ENCODE peak calls at places on chromosomes 5 and 9, in six cellular contexts. One of them, this sample, is unnamed.

GRCh38 chr9:14251146-14252071 is 62.5 kb downstream of the NFIB start:
- DNase-seq in endothelial cell of umbilical vein: peak; percentile 73
- DNase-seq in A549: peak; percentile 25
- DNase-seq in K562: no peak
- DNase-seq in GM12878: peak; percentile 3
- DNase-seq in HepG2: peak; percentile 50
- DNase-seq in this sample: no peak

GRCh38 chr9:129718647-129719046 is 34.2 kb downstream of the PTGES start:
- DNase-seq in K562: no peak
- DNase-seq in GM12878: no peak
- DNase-seq in A549: no peak
- DNase-seq in endothelial cell of umbilical vein: no peak
- DNase-seq in HepG2: no peak
- DNase-seq in this sample: no peak

GRCh38 chr9:88748566-88749238 is 213.7 kb downstream of the NXNL2 start:
- DNase-seq in GM12878: no peak
- DNase-seq in HepG2: no peak
- DNase-seq in K562: no peak
- DNase-seq in A549: no peak
- DNase-seq in endothelial cell of umbilical vein: no peak
- DNase-seq in this sample: no peak

GRCh38 chr5:134965271-134965825 is 2.4 kb upstream of the CATSPER3 start:
- DNase-seq in K562: no peak
- DNase-seq in GM12878: no peak
- DNase-seq in A549: no peak
- DNase-seq in HepG2: peak; percentile 60
- DNase-seq in endothelial cell of umbilical vein: no peak
- DNase-seq in this sample: no peak

GRCh38 chr5:108149369-108149768 is 232.5 kb downstream of the FBXL17 start:
- DNase-seq in endothelial cell of umbilical vein: no peak
- DNase-seq in HepG2: no peak
- DNase-seq in K562: no peak
- DNase-seq in GM12878: no peak
- DNase-seq in A549: no peak
- DNase-seq in this sample: no peak

GRCh38 chr9:18189876-18190670 is 283.9 kb upstream of the ADAMTSL1 start:
- DNase-seq in endothelial cell of umbilical vein: no peak
- DNase-seq in A549: no peak
- DNase-seq in K562: no peak
- DNase-seq in HepG2: no peak
- DNase-seq in GM12878: no peak
- DNase-seq in this sample: no peak

GRCh38 chr5:74648835-74649286 is 8.3 kb upstream of the ENC1 start:
- DNase-seq in K562: peak; percentile 70
- DNase-seq in A549: peak; percentile 77
- DNase-seq in endothelial cell of umbilical vein: peak; percentile 69
- DNase-seq in HepG2: peak; percentile 62
- DNase-seq in GM12878: no peak
- DNase-seq in this sample: peak; percentile 74

GRCh38 chr5:72140711-72141110 is 33.4 kb downstream of the MAP1B start:
- DNase-seq in GM12878: no peak
- DNase-seq in K562: no peak
- DNase-seq in A549: no peak
- DNase-seq in HepG2: no peak
- DNase-seq in endothelial cell of umbilical vein: no peak
- DNase-seq in this sample: no peak

GRCh38 chr9:74336161-74336560 is 161.0 kb upstream of the RORB start:
- DNase-seq in GM12878: no peak
- DNase-seq in HepG2: no peak
- DNase-seq in K562: no peak
- DNase-seq in endothelial cell of umbilical vein: no peak
- DNase-seq in A549: no peak
- DNase-seq in this sample: no peak

GRCh38 chr9:136170291-136170901 is 34.5 kb downstream of the LHX3 start:
- DNase-seq in K562: peak; percentile 61
- DNase-seq in HepG2: no peak
- DNase-seq in GM12878: no peak
- DNase-seq in A549: peak; percentile 61
- DNase-seq in endothelial cell of umbilical vein: no peak
- DNase-seq in this sample: peak; percentile 45

DNA sequence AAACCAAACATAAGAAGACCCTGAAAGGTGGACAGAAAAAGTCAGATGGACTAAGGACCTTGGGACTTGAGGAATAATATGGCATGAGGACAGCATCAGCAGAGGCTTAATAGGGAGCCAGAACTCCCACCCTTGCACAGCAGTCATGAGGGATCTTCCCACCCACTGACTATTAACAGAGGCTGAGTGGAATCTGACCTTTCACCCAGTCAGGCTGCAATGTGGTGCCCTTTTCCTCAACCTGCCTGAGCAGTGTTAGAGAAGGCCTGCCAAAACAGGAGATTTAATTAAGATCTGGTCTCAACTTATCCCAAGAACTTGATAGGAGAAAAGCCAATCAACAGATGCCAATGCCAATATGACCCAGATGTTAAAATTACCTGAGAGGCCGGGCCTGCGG is 481.9 kb downstream of the KDM4C start:
- DNase-seq in GM12878: no peak
- DNase-seq in HepG2: no peak
- DNase-seq in K562: no peak
- DNase-seq in A549: no peak
- DNase-seq in endothelial cell of umbilical vein: no peak
- DNase-seq in this sample: no peak
- TF ChIP-seq MYC in GM12878: no peak
- TF ChIP-seq MYC in HepG2: no peak
- TF ChIP-seq MYC in K562: no peak
- TF ChIP-seq MYC in A549: no peak
- TF ChIP-seq MYC in endothelial cell of umbilical vein: no peak
- TF ChIP-seq MYC in this sample: no peak

DNA sequence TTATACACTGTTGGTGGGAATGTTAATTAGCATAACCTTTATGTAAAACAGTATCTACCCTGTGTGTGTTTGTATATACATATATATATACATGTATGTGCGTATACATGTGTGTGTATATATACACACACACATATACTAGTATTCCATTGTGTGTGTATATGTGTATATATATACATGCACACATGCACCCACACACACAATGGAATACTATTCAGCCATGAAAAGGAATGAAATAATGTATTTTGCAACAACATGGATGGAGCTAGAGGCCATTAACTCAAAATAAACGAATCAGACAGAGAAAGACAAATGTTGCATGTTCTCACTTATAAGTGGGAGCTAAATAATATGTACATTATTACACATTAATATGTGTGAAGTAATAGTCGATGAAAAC is 17.6 kb upstream of the SAP30L start:
- DNase-seq in A549: no peak
- DNase-seq in GM12878: no peak
- DNase-seq in K562: no peak
- DNase-seq in endothelial cell of umbilical vein: no peak
- DNase-seq in HepG2: no peak
- DNase-seq in this sample: no peak
- TF ChIP-seq MAX in A549: no peak
- TF ChIP-seq MAX in GM12878: no peak
- TF ChIP-seq MAX in K562: no peak
- TF ChIP-seq MAX in endothelial cell of umbilical vein: no peak
- TF ChIP-seq MAX in HepG2: no peak
- TF ChIP-seq MAX in this sample: no peak

GRCh38 chr5:31825775-31826068 is 186.8 kb downstream of the PDZD2 start:
- DNase-seq in GM12878: peak; percentile 8
- DNase-seq in endothelial cell of umbilical vein: no peak
- DNase-seq in HepG2: no peak
- DNase-seq in K562: no peak
- DNase-seq in A549: no peak
- DNase-seq in this sample: no peak
- TF ChIP-seq CTCF in GM12878: no peak
- TF ChIP-seq CTCF in endothelial cell of umbilical vein: no peak
- TF ChIP-seq CTCF in HepG2: no peak
- TF ChIP-seq CTCF in K562: no peak
- TF ChIP-seq CTCF in A549: no peak
- TF ChIP-seq CTCF in this sample: no peak

GRCh38 chr5:1155191-1156032 is 43.5 kb upstream of the SLC12A7 start:
- DNase-seq in A549: no peak
- DNase-seq in K562: no peak
- DNase-seq in HepG2: no peak
- DNase-seq in GM12878: no peak
- DNase-seq in endothelial cell of umbilical vein: no peak
- DNase-seq in this sample: no peak
- TF ChIP-seq MYC in A549: no peak
- TF ChIP-seq MYC in K562: no peak
- TF ChIP-seq MYC in HepG2: no peak
- TF ChIP-seq MYC in GM12878: no peak
- TF ChIP-seq MYC in endothelial cell of umbilical vein: no peak
- TF ChIP-seq MYC in this sample: no peak

GRCh38 chr9:69218166-69218565 is 44.1 kb downstream of the TJP2 start:
- DNase-seq in A549: no peak
- DNase-seq in HepG2: no peak
- DNase-seq in K562: no peak
- DNase-seq in GM12878: no peak
- DNase-seq in endothelial cell of umbilical vein: no peak
- DNase-seq in this sample: no peak
- TF ChIP-seq MAX in A549: no peak
- TF ChIP-seq MAX in HepG2: no peak
- TF ChIP-seq MAX in K562: no peak
- TF ChIP-seq MAX in GM12878: no peak
- TF ChIP-seq MAX in endothelial cell of umbilical vein: no peak
- TF ChIP-seq MAX in this sample: no peak

DNA sequence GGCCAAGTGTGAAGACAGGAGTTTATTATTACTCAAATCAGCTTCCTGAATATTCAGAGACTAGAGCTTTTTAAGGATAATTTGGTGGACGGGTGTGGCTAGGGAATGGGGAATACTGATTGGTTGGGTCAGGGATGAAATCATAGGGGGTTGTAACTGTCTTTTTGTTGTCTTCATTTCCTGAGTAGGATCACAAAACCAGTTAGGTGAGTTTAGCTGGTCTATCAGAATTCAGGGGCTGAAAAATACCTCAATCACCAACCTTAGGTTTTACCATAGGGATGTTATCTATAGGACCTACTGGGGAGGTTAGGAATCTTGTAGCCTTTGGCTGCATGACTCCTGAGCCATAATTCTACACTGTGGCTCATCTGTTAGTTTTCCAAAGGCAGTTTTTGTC is 235.8 kb downstream of the YTHDC2 start:
- DNase-seq in HepG2: no peak
- DNase-seq in K562: no peak
- DNase-seq in endothelial cell of umbilical vein: no peak
- DNase-seq in GM12878: no peak
- DNase-seq in A549: no peak
- DNase-seq in this sample: no peak
- TF ChIP-seq CTCF in HepG2: no peak
- TF ChIP-seq CTCF in K562: no peak
- TF ChIP-seq CTCF in endothelial cell of umbilical vein: no peak
- TF ChIP-seq CTCF in GM12878: no peak
- TF ChIP-seq CTCF in A549: no peak
- TF ChIP-seq CTCF in this sample: no peak

GRCh38 chr5:52269853-52270252 is 517.9 kb upstream of the ITGA1 start:
- DNase-seq in GM12878: no peak
- DNase-seq in HepG2: no peak
- DNase-seq in endothelial cell of umbilical vein: no peak
- DNase-seq in A549: no peak
- DNase-seq in K562: no peak
- DNase-seq in this sample: no peak

DNA sequence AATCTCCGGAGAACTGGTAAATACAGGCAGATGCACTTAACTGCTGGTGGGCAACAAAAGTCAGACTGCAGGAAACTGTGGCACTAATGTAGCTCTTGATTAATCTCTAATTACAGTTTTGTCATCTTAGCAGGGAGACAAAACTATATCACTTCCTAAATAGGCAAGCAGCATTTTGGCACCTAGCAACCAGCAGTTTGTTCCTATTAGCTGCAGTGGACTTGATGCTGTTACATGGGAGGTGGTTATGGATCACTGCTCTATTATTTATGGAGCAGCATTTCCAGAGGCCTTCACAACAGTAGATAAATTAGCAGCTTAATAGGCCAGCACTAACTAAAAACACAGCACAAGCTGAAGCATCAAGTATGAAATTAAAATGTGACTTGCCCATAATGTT is 518.3 kb upstream of the ITGA1 start:
- DNase-seq in GM12878: no peak
- DNase-seq in HepG2: no peak
- DNase-seq in endothelial cell of umbilical vein: no peak
- DNase-seq in A549: no peak
- DNase-seq in K562: no peak
- DNase-seq in this sample: no peak
- TF ChIP-seq MYC in GM12878: no peak
- TF ChIP-seq MYC in HepG2: no peak
- TF ChIP-seq MYC in endothelial cell of umbilical vein: no peak
- TF ChIP-seq MYC in A549: no peak
- TF ChIP-seq MYC in K562: no peak
- TF ChIP-seq MYC in this sample: no peak

GRCh38 chr5:150573867-150574817 is 66.2 kb downstream of the NDST1 start:
- DNase-seq in GM12878: no peak
- DNase-seq in A549: peak; percentile 31
- DNase-seq in endothelial cell of umbilical vein: no peak
- DNase-seq in HepG2: peak; percentile 25
- DNase-seq in K562: peak; percentile 20
- DNase-seq in this sample: no peak
- TF ChIP-seq MAX in GM12878: no peak
- TF ChIP-seq MAX in A549: no peak
- TF ChIP-seq MAX in endothelial cell of umbilical vein: no peak
- TF ChIP-seq MAX in HepG2: no peak
- TF ChIP-seq MAX in K562: no peak
- TF ChIP-seq MAX in this sample: no peak

DNA sequence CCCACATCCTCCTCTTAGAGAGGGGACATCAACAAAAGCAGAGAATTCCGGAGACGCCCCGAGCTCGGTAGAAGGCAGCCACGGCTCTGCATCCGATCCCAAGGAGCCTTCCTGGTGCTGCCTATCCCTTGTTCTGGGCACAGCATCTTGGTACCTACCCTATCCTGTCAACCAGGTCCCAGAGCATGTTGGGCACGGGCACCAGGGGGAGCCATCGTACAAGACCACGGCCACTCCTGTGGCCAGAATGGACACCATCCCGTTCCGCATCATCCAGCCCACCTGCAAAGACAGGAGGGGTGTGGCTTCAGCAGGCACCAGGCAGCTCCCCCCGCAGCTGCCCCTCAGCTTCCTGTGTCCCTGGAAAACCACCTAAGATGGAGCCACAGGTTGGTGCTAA is 62.7 kb upstream of the ZNF354A start:
- DNase-seq in HepG2: peak; percentile 21
- DNase-seq in endothelial cell of umbilical vein: no peak
- DNase-seq in GM12878: no peak
- DNase-seq in K562: peak; percentile 18
- DNase-seq in A549: no peak
- DNase-seq in this sample: peak; percentile 57
- TF ChIP-seq CTCF in HepG2: peak; percentile 77
- TF ChIP-seq CTCF in endothelial cell of umbilical vein: no peak
- TF ChIP-seq CTCF in GM12878: no peak
- TF ChIP-seq CTCF in K562: peak; percentile 20
- TF ChIP-seq CTCF in A549: no peak
- TF ChIP-seq CTCF in this sample: peak; percentile 79